ENCODE peak calls at places on chromosomes 3 and 15, in five cellular contexts. One of them, this sample, is unnamed.

GRCh38 chr3:193982258-193982659 is 153.7 kb upstream of the HES1 start:
- DNase-seq in A549: no peak
- DNase-seq in upper lobe of left lung: peak; percentile 89
- DNase-seq in tibial nerve: peak; percentile 72
- DNase-seq in heart left ventricle: peak; percentile 89
- DNase-seq in this sample: no peak

GRCh38 chr3:67044295-67044694 is 46.2 kb downstream of the KBTBD8 start:
- DNase-seq in upper lobe of left lung: no peak
- DNase-seq in tibial nerve: no peak
- DNase-seq in A549: no peak
- DNase-seq in heart left ventricle: no peak
- DNase-seq in this sample: no peak

GRCh38 chr3:169760479-169760878 is 4.4 kb downstream of the TERC start:
- DNase-seq in upper lobe of left lung: no peak
- DNase-seq in A549: no peak
- DNase-seq in tibial nerve: no peak
- DNase-seq in heart left ventricle: no peak
- DNase-seq in this sample: no peak

GRCh38 chr3:66593978-66594377 is 93.2 kb upstream of the LRIG1 start:
- DNase-seq in tibial nerve: no peak
- DNase-seq in upper lobe of left lung: no peak
- DNase-seq in heart left ventricle: no peak
- DNase-seq in A549: peak; percentile 21
- DNase-seq in this sample: no peak

GRCh38 chr3:101203411-101203810 is 117.0 kb downstream of the IMPG2 start:
- DNase-seq in tibial nerve: no peak
- DNase-seq in A549: no peak
- DNase-seq in upper lobe of left lung: no peak
- DNase-seq in heart left ventricle: no peak
- DNase-seq in this sample: no peak

GRCh38 chr15:79981861-79982455 is 11.0 kb upstream of the BCL2A1 start:
- DNase-seq in heart left ventricle: no peak
- DNase-seq in A549: no peak
- DNase-seq in upper lobe of left lung: no peak
- DNase-seq in tibial nerve: no peak
- DNase-seq in this sample: no peak

GRCh38 chr3:54783611-54784010 is 144.2 kb downstream of the LRTM1 start:
- DNase-seq in A549: no peak
- DNase-seq in heart left ventricle: no peak
- DNase-seq in tibial nerve: no peak
- DNase-seq in upper lobe of left lung: no peak
- DNase-seq in this sample: no peak

GRCh38 chr3:132595036-132595435 is 2.0 kb upstream of the ACKR4 start:
- DNase-seq in A549: no peak
- DNase-seq in upper lobe of left lung: no peak
- DNase-seq in heart left ventricle: no peak
- DNase-seq in tibial nerve: no peak
- DNase-seq in this sample: no peak

GRCh38 chr15:40276927-40277326 is 5.9 kb downstream of the ANKRD63 start:
- DNase-seq in upper lobe of left lung: no peak
- DNase-seq in A549: no peak
- DNase-seq in tibial nerve: no peak
- DNase-seq in heart left ventricle: no peak
- DNase-seq in this sample: no peak

GRCh38 chr3:12303532-12303931 is 14.7 kb downstream of the PPARG start:
- DNase-seq in A549: peak; percentile 67
- DNase-seq in heart left ventricle: no peak
- DNase-seq in tibial nerve: no peak
- DNase-seq in upper lobe of left lung: no peak
- DNase-seq in this sample: no peak

GRCh38 chr3:149455366-149455765 is 19.1 kb upstream of the TM4SF4 start:
- DNase-seq in tibial nerve: no peak
- DNase-seq in upper lobe of left lung: no peak
- DNase-seq in A549: no peak
- DNase-seq in heart left ventricle: no peak
- DNase-seq in this sample: no peak

GRCh38 chr15:51424780-51425179 is 83.3 kb downstream of the GLDN start:
- DNase-seq in upper lobe of left lung: no peak
- DNase-seq in tibial nerve: no peak
- DNase-seq in A549: no peak
- DNase-seq in heart left ventricle: no peak
- DNase-seq in this sample: no peak

GRCh38 chr3:185216587-185216918 is 37.3 kb downstream of the EHHADH start:
- DNase-seq in A549: no peak
- DNase-seq in tibial nerve: no peak
- DNase-seq in upper lobe of left lung: no peak
- DNase-seq in heart left ventricle: peak; percentile 25
- DNase-seq in this sample: no peak

GRCh38 chr3:170047133-170047404 is 9.3 kb downstream of the GPR160 start:
- DNase-seq in heart left ventricle: no peak
- DNase-seq in A549: no peak
- DNase-seq in tibial nerve: no peak
- DNase-seq in upper lobe of left lung: no peak
- DNase-seq in this sample: no peak

GRCh38 chr15:40354408-40355171 is 3.4 kb upstream of the DISP2 start:
- DNase-seq in heart left ventricle: peak; percentile 30
- DNase-seq in A549: peak; percentile 23
- DNase-seq in upper lobe of left lung: no peak
- DNase-seq in tibial nerve: no peak
- DNase-seq in this sample: no peak

GRCh38 chr3:3084890-3085289 is 25.3 kb downstream of the IL5RA start:
- DNase-seq in A549: no peak
- DNase-seq in tibial nerve: no peak
- DNase-seq in upper lobe of left lung: no peak
- DNase-seq in heart left ventricle: no peak
- DNase-seq in this sample: no peak

GRCh38 chr15:63044645-63045437 is 2.3 kb downstream of the TPM1 start:
- DNase-seq in tibial nerve: no peak
- DNase-seq in A549: no peak
- DNase-seq in heart left ventricle: peak; percentile 73
- DNase-seq in upper lobe of left lung: no peak
- DNase-seq in this sample: no peak

GRCh38 chr3:196215493-196215892 is 841 bp upstream of the SLC51A start:
- DNase-seq in heart left ventricle: no peak
- DNase-seq in tibial nerve: no peak
- DNase-seq in A549: no peak
- DNase-seq in upper lobe of left lung: no peak
- DNase-seq in this sample: no peak

GRCh38 chr3:126156468-126156867 is 23.9 kb downstream of the ALDH1L1 start:
- DNase-seq in heart left ventricle: no peak
- DNase-seq in A549: peak; percentile 28
- DNase-seq in tibial nerve: no peak
- DNase-seq in upper lobe of left lung: peak; percentile 72
- DNase-seq in this sample: no peak

GRCh38 chr3:191915717-191916116 is 454.8 kb downstream of the PYDC2 start:
- DNase-seq in upper lobe of left lung: no peak
- DNase-seq in A549: no peak
- DNase-seq in tibial nerve: no peak
- DNase-seq in heart left ventricle: no peak
- DNase-seq in this sample: no peak

GRCh38 chr15:88378259-88378658 is 88.9 kb downstream of the MRPL46 start:
- DNase-seq in upper lobe of left lung: no peak
- DNase-seq in heart left ventricle: no peak
- DNase-seq in tibial nerve: no peak
- DNase-seq in A549: no peak
- DNase-seq in this sample: no peak

GRCh38 chr3:18246336-18247060 is 178.6 kb downstream of the SATB1 start:
- DNase-seq in upper lobe of left lung: no peak
- DNase-seq in tibial nerve: no peak
- DNase-seq in heart left ventricle: no peak
- DNase-seq in A549: no peak
- DNase-seq in this sample: no peak

GRCh38 chr3:3127432-3128010 is 781 bp downstream of the TRNT1 start:
- DNase-seq in upper lobe of left lung: no peak
- DNase-seq in A549: peak; percentile 16
- DNase-seq in heart left ventricle: no peak
- DNase-seq in tibial nerve: peak; percentile 28
- DNase-seq in this sample: no peak

GRCh38 chr3:16767006-16767405 is 117.7 kb upstream of the PLCL2 start:
- DNase-seq in upper lobe of left lung: no peak
- DNase-seq in A549: no peak
- DNase-seq in tibial nerve: no peak
- DNase-seq in heart left ventricle: no peak
- DNase-seq in this sample: no peak

GRCh38 chr3:134642445-134643149 is 8.2 kb downstream of the KY start:
- DNase-seq in upper lobe of left lung: no peak
- DNase-seq in tibial nerve: no peak
- DNase-seq in A549: no peak
- DNase-seq in heart left ventricle: no peak
- DNase-seq in this sample: no peak

GRCh38 chr3:66499881-66500574 is 794 bp downstream of the LRIG1 start:
- DNase-seq in upper lobe of left lung: peak; percentile 92
- DNase-seq in heart left ventricle: peak; percentile 53
- DNase-seq in A549: peak; percentile 20
- DNase-seq in tibial nerve: peak; percentile 20
- DNase-seq in this sample: peak; percentile 26

GRCh38 chr3:189080745-189081144 is 91.0 kb upstream of the TPRG1 start:
- DNase-seq in heart left ventricle: no peak
- DNase-seq in upper lobe of left lung: no peak
- DNase-seq in tibial nerve: no peak
- DNase-seq in A549: no peak
- DNase-seq in this sample: no peak

GRCh38 chr3:160796813-160797164 is 40.8 kb downstream of the PPM1L start:
- DNase-seq in A549: no peak
- DNase-seq in heart left ventricle: no peak
- DNase-seq in tibial nerve: no peak
- DNase-seq in upper lobe of left lung: no peak
- DNase-seq in this sample: no peak

DNA sequence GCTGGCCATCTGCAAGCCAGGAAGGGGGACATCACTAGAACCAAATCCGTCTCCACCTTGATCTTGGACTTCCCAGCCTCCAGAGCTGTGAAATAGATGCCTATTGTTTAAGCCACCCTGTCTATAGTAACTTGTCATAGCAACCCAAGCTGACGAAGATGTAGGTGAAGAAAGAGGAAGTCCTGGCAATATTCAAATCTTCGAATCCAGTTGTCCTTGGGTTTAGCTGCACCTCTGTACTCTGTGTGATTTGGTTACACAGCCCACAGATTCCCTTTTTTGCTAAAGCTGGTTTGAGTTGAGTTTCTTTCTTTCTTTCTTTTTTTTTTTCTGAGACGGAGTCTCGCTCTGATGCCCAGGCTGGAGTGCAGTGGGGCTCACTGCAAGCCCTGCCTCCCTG is 68.0 kb upstream of the XCR1 start:
- DNase-seq in A549: no peak
- DNase-seq in upper lobe of left lung: no peak
- DNase-seq in tibial nerve: no peak
- DNase-seq in heart left ventricle: no peak
- DNase-seq in this sample: no peak
- H3K4me3 ChIP-seq in A549: no peak overlapping the region
- H3K4me3 ChIP-seq in upper lobe of left lung: no peak overlapping the region
- H3K4me3 ChIP-seq in tibial nerve: no peak overlapping the region
- H3K4me3 ChIP-seq in heart left ventricle: no peak overlapping the region
- H3K4me3 ChIP-seq in this sample: no peak overlapping the region

GRCh38 chr15:68985361-68985891 is 29.1 kb upstream of the NOX5 start:
- DNase-seq in upper lobe of left lung: no peak
- DNase-seq in heart left ventricle: no peak
- DNase-seq in tibial nerve: no peak
- DNase-seq in A549: no peak
- DNase-seq in this sample: no peak

GRCh38 chr15:68982976-68983550 is 31.4 kb upstream of the NOX5 start:
- DNase-seq in heart left ventricle: no peak
- DNase-seq in upper lobe of left lung: peak; percentile 15
- DNase-seq in tibial nerve: no peak
- DNase-seq in A549: no peak
- DNase-seq in this sample: no peak

GRCh38 chr15:68986292-68986691 is 28.2 kb upstream of the NOX5 start:
- DNase-seq in tibial nerve: no peak
- DNase-seq in heart left ventricle: no peak
- DNase-seq in A549: no peak
- DNase-seq in upper lobe of left lung: no peak
- DNase-seq in this sample: no peak

GRCh38 chr15:68983821-68984517 is 30.5 kb upstream of the NOX5 start:
- DNase-seq in tibial nerve: no peak
- DNase-seq in upper lobe of left lung: no peak
- DNase-seq in A549: no peak
- DNase-seq in heart left ventricle: no peak
- DNase-seq in this sample: no peak

DNA sequence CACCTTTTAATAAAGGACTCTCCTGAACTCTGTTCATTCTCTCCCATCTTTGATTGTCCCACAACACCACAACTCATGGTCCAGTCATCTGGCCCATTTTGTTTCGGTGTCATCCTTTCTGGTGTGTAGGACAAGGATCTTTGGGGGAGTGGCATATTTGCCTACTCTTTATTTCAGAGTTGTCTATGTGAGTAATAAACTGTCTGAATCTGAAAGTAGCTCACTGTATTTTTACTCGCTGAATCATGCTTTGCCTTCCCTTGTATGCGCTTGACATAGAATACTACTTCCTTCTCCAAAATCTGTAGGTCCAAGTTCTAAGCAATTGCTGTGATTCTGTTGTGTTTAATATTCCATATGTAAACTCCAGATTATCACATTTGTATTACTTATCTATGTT is 29.9 kb upstream of the NOX5 start:
- DNase-seq in heart left ventricle: no peak
- DNase-seq in A549: no peak
- DNase-seq in tibial nerve: no peak
- DNase-seq in upper lobe of left lung: no peak
- DNase-seq in this sample: no peak
- TF ChIP-seq POLR2A in heart left ventricle: no peak
- TF ChIP-seq POLR2A in A549: no peak
- TF ChIP-seq POLR2A in tibial nerve: no peak
- TF ChIP-seq POLR2A in upper lobe of left lung: no peak
- TF ChIP-seq POLR2A in this sample: no peak

DNA sequence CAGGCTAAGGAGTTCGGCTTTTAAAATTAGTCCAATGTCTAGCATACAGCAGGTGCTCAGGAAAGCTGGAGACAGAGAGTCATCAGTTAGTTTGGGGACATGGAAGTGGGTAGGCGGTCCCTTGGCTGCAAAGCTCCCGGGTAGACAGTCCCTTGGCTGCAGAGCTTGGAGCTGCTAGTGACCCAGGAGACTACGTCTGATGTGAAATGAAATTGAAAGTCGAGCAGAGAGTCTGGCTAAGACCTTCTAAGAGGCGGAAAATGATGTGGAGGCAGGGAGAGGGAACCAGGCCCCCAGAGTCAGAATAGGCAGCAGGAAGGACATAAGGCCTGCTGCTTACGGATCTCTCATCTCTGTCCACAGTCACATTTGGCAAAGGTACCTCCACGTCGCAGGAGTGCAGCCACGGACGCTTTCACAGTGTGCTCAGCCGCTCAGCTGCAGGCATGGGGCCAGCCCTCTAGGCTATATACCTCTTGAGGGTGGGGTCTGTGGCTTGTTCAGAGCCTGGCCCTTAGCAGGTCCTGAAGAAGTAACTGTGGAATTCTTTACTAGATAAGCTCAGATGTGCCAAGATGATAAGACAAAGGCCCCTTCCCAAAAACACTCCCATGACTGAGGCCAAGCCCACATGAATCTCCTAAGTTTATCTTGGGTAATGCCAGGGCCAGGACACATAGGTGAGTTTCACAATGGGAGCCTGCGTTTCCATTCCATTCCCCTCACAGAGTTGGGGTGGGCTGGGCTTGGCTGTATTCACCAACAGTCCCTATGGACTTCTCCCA is 131.7 kb downstream of the XXYLT1 start:
- DNase-seq in A549: no peak
- DNase-seq in upper lobe of left lung: no peak
- DNase-seq in tibial nerve: no peak
- DNase-seq in heart left ventricle: no peak
- DNase-seq in this sample: no peak
- H3K4me3 ChIP-seq in A549: no peak overlapping the region
- H3K4me3 ChIP-seq in upper lobe of left lung: no peak overlapping the region
- H3K4me3 ChIP-seq in tibial nerve: no peak overlapping the region
- H3K4me3 ChIP-seq in heart left ventricle: peak overlapping the region; percentile 17
- H3K4me3 ChIP-seq in this sample: no peak overlapping the region

GRCh38 chr3:71446260-71446659 is 137.3 kb downstream of the FOXP1 start:
- DNase-seq in heart left ventricle: no peak
- DNase-seq in tibial nerve: no peak
- DNase-seq in upper lobe of left lung: no peak
- DNase-seq in A549: no peak
- DNase-seq in this sample: no peak
- TF ChIP-seq POLR2A in heart left ventricle: no peak
- TF ChIP-seq POLR2A in tibial nerve: no peak
- TF ChIP-seq POLR2A in upper lobe of left lung: no peak
- TF ChIP-seq POLR2A in A549: no peak
- TF ChIP-seq POLR2A in this sample: no peak